ENCODE peak calls at places on chromosomes 1 and 21, in five cellular contexts. I is lung; Y is heart left ventricle; J is CD8-positive, alpha-beta memory T cell; Q is fibroblast of lung. V is an unnamed sample. For H3K4me1, the result is how much of the 10 kb centered on the place peaks cover.

GRCh38 chr1:160818207-160818935 is 22.4 kb downstream of the LY9 start:
- DNase-seq in I (no peak), Y (no peak), Q (no peak), J (no peak), V (no peak)

GRCh38 chr1:87224209-87224608 is 104.5 kb upstream of the LMO4 start:
- DNase-seq in Q (peak), Y (no peak), J (no peak), I (no peak), V (no peak)

GRCh38 chr1:210607361-210607760 is 278.7 kb downstream of the HHAT start:
- DNase-seq in Y (no peak), I (no peak), Q (no peak), J (no peak), V (no peak)

GRCh38 chr1:161206411-161207140 is 4.4 kb downstream of the NDUFS2 start:
- DNase-seq in J (no peak), Q (no peak), Y (peak), I (no peak), V (no peak)

GRCh38 chr1:180188103-180188506 is 33.4 kb downstream of the QSOX1 start:
- DNase-seq in Q (peak), Y (peak), I (no peak), J (no peak), V (peak)

GRCh38 chr1:182330303-182330702 is 61.3 kb downstream of the GLUL start:
- DNase-seq in I (no peak), Y (no peak), Q (peak), J (no peak), V (peak)

GRCh38 chr1:145707183-145707867 is at the start of gene PDZK1:
- DNase-seq in Q (no peak), I (no peak), J (no peak), Y (no peak), V (no peak)

GRCh38 chr1:114379358-114379757 is 131.6 kb downstream of the TRIM33 start:
- DNase-seq in J (no peak), Y (no peak), Q (no peak), I (no peak), V (no peak)

GRCh38 chr21:14736162-14736561 is 190.0 kb upstream of the SAMSN1 start:
- DNase-seq in Y (no peak), I (no peak), Q (no peak), J (no peak), V (no peak)

GRCh38 chr1:22521692-22522091 is 41.6 kb upstream of the EPHA8 start:
- DNase-seq in I (no peak), Q (no peak), Y (no peak), J (no peak), V (no peak)

GRCh38 chr1:222618880-222619321 is 1.0 kb downstream of the MIA3 start:
- DNase-seq in Q (peak), Y (no peak), J (no peak), I (no peak), V (peak)

GRCh38 chr1:161987872-161988271 is 35.8 kb downstream of the OLFML2B start:
- DNase-seq in Y (no peak), I (no peak), Q (no peak), J (no peak), V (no peak)

GRCh38 chr21:28253378-28253777 is 739.3 kb downstream of the LTN1 start:
- DNase-seq in I (no peak), Y (no peak), Q (peak), J (no peak), V (no peak)

GRCh38 chr1:110136911-110137310 is 13.4 kb upstream of the SLC6A17 start:
- DNase-seq in Q (no peak), J (no peak), Y (no peak), I (no peak), V (no peak)

GRCh38 chr1:99645199-99645598 is 714 bp upstream of the PALMD start:
- DNase-seq in Q (peak), Y (peak), J (no peak), I (peak), V (peak)
- H3K4me3 ChIP-seq in Q (no peak), Y (peak), J (no peak), I (no peak), V (no peak)

DNA sequence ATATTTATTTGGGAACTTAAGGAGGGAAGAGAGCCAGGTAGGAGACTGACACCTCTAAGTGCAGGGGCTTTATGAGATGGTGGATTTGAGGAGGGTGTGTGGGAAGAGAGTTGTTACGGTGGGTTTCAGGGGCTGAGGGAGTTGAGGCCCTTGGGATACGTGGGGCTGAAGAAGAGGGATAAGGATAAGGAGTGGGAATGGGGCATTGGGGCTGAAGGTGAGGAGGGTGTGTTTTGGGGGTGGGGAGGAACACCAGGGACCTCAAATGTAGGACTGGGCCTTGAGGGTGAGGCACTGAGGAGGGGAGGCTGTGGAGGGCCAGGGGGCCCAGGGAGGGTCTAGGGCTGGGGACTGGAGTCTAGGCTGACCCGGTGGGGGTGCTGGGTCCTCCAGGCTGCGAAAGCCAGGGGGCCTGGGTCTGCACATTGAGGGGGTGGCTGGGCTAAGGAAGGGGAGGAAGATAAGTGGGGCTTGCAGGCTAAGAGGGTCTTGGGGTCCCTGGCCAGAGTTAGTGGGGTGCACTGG is 1.2 kb upstream of the PLEKHM2 start:
- DNase-seq in I (no peak), J (no peak), Q (no peak), Y (peak), V (no peak)
- H3K27ac ChIP-seq in I (no peak), J (peak), Q (peak), Y (peak), V (peak)

DNA sequence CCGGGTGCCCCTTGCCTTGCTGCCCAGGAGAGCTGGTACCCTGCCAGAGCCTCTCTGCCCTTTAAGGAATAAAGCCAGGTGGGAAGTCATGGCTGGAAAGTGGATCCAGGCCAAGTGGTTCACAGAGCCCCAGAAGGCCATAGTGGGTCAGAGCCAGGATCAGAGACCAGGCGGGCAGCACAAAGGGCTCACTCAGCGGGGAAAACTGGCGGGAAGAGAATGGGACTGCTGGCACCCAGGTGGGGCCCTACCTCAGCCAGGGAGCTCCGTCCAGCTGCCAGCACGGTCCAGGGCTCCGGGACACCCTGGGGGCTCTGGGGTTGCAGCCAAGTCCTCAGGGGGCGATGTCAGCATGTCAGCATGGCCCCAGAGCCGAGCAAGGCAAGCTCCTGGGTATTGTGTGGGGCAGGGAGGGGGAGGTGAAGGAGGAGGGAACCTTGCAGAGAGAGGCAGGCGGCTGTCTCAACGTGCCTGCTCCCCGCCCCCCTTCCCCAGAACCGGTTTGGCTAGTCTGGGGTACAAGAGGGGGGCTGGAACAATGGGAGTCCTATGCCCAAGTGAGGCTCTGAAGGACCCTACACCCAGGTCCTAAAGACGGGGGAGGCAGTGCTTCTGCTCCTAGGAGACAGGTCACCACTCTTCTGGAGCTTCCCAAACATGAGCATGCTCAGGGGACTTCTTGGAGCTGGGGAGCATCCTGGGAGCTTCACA is at the start of gene ARHGEF19:
- DNase-seq in Q (no peak), Y (no peak), I (peak), J (no peak), V (peak)
- H3K4me1 ChIP-seq in Q (under half), Y (under half), I (under half), J (under half), V (under half)

DNA sequence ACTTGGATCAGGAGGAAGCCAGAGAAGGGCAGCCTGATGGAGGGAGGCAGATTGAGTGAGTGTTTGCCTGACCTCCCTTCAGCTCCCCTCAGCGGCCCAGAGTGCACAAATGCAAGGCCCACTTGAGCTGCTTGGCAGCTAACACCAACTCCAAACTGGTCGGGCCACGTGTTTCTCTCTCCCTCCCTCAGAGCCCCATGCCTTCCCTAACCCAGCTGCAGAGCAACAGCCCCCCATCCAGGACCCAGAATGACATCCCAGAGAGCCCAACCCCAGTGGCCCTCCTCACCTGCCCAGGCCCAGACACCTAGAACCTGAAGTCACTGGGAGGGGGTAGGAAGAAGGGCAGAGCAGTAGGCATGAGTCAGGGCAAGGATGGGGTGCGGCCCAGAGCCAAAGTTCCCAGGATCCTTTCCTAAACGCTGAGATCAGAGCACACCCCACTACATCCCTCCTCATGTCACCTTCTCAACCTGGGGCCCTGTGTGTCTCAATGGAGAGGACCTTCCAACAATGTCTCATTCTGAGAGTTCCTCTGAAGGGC is 832 bp upstream of the S100A14 start:
- DNase-seq in Y (no peak), J (no peak), Q (no peak), I (peak), V (peak)
- H3K4me3 ChIP-seq in Y (no peak), J (no peak), Q (no peak), I (no peak), V (no peak)

GRCh38 chr1:94578856-94579255 is 37.3 kb upstream of the F3 start:
- DNase-seq in Q (peak), J (no peak), I (no peak), Y (no peak), V (no peak)
- H3K27ac ChIP-seq in Q (no peak), J (no peak), I (no peak), Y (no peak), V (no peak)

DNA sequence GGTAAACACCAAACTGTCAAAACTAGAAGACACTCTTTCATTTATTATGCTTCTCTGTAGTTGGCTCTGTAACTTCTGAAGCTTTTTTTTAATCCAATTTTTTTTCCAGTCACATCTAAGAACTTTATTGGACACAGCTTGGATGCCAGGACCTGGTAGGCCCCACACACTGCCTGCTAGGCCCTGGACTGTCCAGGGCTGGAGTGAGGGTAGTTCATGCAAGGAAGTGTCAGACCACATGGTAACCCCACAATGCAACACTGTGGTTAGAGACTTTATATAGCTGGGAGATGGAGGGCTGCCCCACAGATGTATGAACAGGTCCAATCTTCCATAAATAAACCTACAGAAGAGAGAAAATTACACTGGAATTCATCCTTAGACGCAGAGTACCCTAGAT is 7.1 kb downstream of the SLC2A1 start:
- DNase-seq in I (no peak), Y (no peak), Q (no peak), J (no peak), V (no peak)
- H3K4me1 ChIP-seq in I (under half), Y (under half), Q (under half), J (half or more), V (half or more)

GRCh38 chr1:242839101-242839500 is 314.6 kb upstream of the PLD5 start:
- DNase-seq in Y (no peak), J (no peak), Q (no peak), I (no peak), V (no peak)
- H3K4me3 ChIP-seq in Y (no peak), J (no peak), Q (no peak), I (no peak), V (no peak)

V was measured in thyroid gland.